ENCODE peak calls at places on chromosomes 5 and 9, in nine cellular contexts. One of them, this sample, is unnamed.

GRCh38 chr5:67426961-67427630 is 230.5 kb upstream of the CD180 start:
- DNase-seq in sigmoid colon: no peak
- DNase-seq in AG04450: no peak
- DNase-seq in foreskin fibroblast: no peak
- DNase-seq in brain microvascular endothelial cell: no peak
- DNase-seq in HCT116: no peak
- DNase-seq in bronchial epithelial cell: peak
- DNase-seq in left ventricle myocardium inferior: no peak
- DNase-seq in RWPE1: no peak
- DNase-seq in this sample: no peak

GRCh38 chr5:158234323-158235158 is 375.6 kb upstream of the CLINT1 start:
- DNase-seq in sigmoid colon: no peak
- DNase-seq in AG04450: no peak
- DNase-seq in foreskin fibroblast: peak
- DNase-seq in brain microvascular endothelial cell: peak
- DNase-seq in HCT116: no peak
- DNase-seq in bronchial epithelial cell: no peak
- DNase-seq in left ventricle myocardium inferior: no peak
- DNase-seq in RWPE1: no peak
- DNase-seq in this sample: no peak

GRCh38 chr9:70007831-70008230 is 35.8 kb upstream of the MAMDC2 start:
- DNase-seq in sigmoid colon: no peak
- DNase-seq in AG04450: no peak
- DNase-seq in foreskin fibroblast: no peak
- DNase-seq in brain microvascular endothelial cell: no peak
- DNase-seq in HCT116: no peak
- DNase-seq in bronchial epithelial cell: peak
- DNase-seq in left ventricle myocardium inferior: no peak
- DNase-seq in RWPE1: no peak
- DNase-seq in this sample: no peak

GRCh38 chr5:17114233-17114632 is 103.2 kb upstream of the BASP1 start:
- DNase-seq in sigmoid colon: no peak
- DNase-seq in AG04450: no peak
- DNase-seq in foreskin fibroblast: no peak
- DNase-seq in brain microvascular endothelial cell: no peak
- DNase-seq in HCT116: no peak
- DNase-seq in bronchial epithelial cell: peak
- DNase-seq in left ventricle myocardium inferior: no peak
- DNase-seq in RWPE1: no peak
- DNase-seq in this sample: peak

GRCh38 chr5:34486160-34486765 is 169.9 kb upstream of the RAI14 start:
- DNase-seq in sigmoid colon: peak
- DNase-seq in AG04450: peak
- DNase-seq in foreskin fibroblast: peak
- DNase-seq in brain microvascular endothelial cell: peak
- DNase-seq in HCT116: peak
- DNase-seq in bronchial epithelial cell: peak
- DNase-seq in left ventricle myocardium inferior: peak
- DNase-seq in RWPE1: peak
- DNase-seq in this sample: peak

GRCh38 chr5:15694694-15695093 is 194.7 kb downstream of the FBXL7 start:
- DNase-seq in sigmoid colon: no peak
- DNase-seq in AG04450: peak
- DNase-seq in foreskin fibroblast: peak
- DNase-seq in brain microvascular endothelial cell: no peak
- DNase-seq in HCT116: no peak
- DNase-seq in bronchial epithelial cell: no peak
- DNase-seq in left ventricle myocardium inferior: no peak
- DNase-seq in RWPE1: no peak
- DNase-seq in this sample: no peak

GRCh38 chr5:62077387-62077786 is 228.6 kb upstream of the KIF2A start:
- DNase-seq in sigmoid colon: no peak
- DNase-seq in AG04450: no peak
- DNase-seq in foreskin fibroblast: no peak
- DNase-seq in brain microvascular endothelial cell: no peak
- DNase-seq in HCT116: no peak
- DNase-seq in bronchial epithelial cell: no peak
- DNase-seq in left ventricle myocardium inferior: no peak
- DNase-seq in RWPE1: no peak
- DNase-seq in this sample: no peak

GRCh38 chr5:7493622-7494021 is 97.7 kb downstream of the ADCY2 start:
- DNase-seq in sigmoid colon: no peak
- DNase-seq in AG04450: no peak
- DNase-seq in foreskin fibroblast: no peak
- DNase-seq in brain microvascular endothelial cell: no peak
- DNase-seq in HCT116: no peak
- DNase-seq in bronchial epithelial cell: no peak
- DNase-seq in left ventricle myocardium inferior: no peak
- DNase-seq in RWPE1: no peak
- DNase-seq in this sample: no peak

GRCh38 chr5:116663081-116663480 is 88.5 kb upstream of the SEMA6A start:
- DNase-seq in sigmoid colon: no peak
- DNase-seq in AG04450: no peak
- DNase-seq in foreskin fibroblast: no peak
- DNase-seq in brain microvascular endothelial cell: no peak
- DNase-seq in HCT116: no peak
- DNase-seq in bronchial epithelial cell: no peak
- DNase-seq in left ventricle myocardium inferior: no peak
- DNase-seq in RWPE1: no peak
- DNase-seq in this sample: no peak

GRCh38 chr9:14652729-14653377 is 40.4 kb downstream of the ZDHHC21 start:
- DNase-seq in sigmoid colon: no peak
- DNase-seq in AG04450: no peak
- DNase-seq in foreskin fibroblast: no peak
- DNase-seq in brain microvascular endothelial cell: no peak
- DNase-seq in HCT116: no peak
- DNase-seq in bronchial epithelial cell: peak
- DNase-seq in left ventricle myocardium inferior: no peak
- DNase-seq in RWPE1: no peak
- DNase-seq in this sample: no peak

GRCh38 chr5:16864566-16864965 is 71.5 kb downstream of the MYO10 start:
- DNase-seq in sigmoid colon: no peak
- DNase-seq in AG04450: no peak
- DNase-seq in foreskin fibroblast: no peak
- DNase-seq in brain microvascular endothelial cell: no peak
- DNase-seq in HCT116: no peak
- DNase-seq in bronchial epithelial cell: no peak
- DNase-seq in left ventricle myocardium inferior: no peak
- DNase-seq in RWPE1: no peak
- DNase-seq in this sample: no peak

DNA sequence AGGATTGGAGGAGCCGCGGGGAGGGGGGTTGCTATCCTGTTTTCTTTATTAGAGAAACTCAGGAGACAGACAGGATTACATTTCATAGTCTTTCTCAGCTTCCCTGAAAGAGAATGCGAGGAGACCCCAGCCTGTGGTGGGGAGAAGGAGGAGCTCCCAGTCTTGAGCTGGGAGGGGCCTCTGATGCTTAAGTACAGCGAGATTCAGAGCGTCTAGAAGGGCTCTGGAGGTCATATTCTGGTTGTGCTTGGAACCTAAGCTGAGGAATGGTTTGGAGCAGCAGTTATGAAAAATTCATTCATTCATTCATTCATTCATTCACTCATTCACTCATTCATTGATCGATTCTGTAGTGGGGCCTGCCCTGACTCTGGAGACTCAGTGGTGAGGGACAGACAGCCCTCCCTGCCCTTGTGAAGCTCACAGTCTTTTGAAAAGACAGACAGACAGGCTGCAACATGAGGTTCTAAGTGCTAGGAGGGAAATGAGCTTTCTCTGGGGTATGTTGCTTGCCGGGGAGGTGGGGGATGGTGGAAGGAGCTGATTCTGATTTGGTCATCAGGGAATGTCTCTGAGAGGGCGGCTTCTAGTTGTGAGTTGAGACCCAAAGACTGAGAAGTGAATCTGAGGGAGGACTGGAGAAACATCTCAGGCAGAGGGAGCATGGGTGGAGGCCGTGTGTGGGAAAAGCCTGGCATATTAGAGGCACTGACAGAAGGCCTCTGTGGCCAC is 2.5 kb upstream of the SPRY4 start:
- DNase-seq in sigmoid colon: peak
- DNase-seq in AG04450: no peak
- DNase-seq in foreskin fibroblast: peak
- DNase-seq in brain microvascular endothelial cell: peak
- DNase-seq in HCT116: no peak
- DNase-seq in bronchial epithelial cell: peak
- DNase-seq in left ventricle myocardium inferior: no peak
- DNase-seq in RWPE1: peak
- DNase-seq in this sample: no peak
- TF ChIP-seq CTCF in sigmoid colon: no peak
- TF ChIP-seq CTCF in AG04450: peak
- TF ChIP-seq CTCF in foreskin fibroblast: peak
- TF ChIP-seq CTCF in brain microvascular endothelial cell: peak
- TF ChIP-seq CTCF in HCT116: no peak
- TF ChIP-seq CTCF in bronchial epithelial cell: no peak
- TF ChIP-seq CTCF in left ventricle myocardium inferior: no peak
- TF ChIP-seq CTCF in RWPE1: no peak
- TF ChIP-seq CTCF in this sample: no peak

GRCh38 chr5:146624179-146624578 is 108.2 kb upstream of the GPR151 start:
- DNase-seq in sigmoid colon: no peak
- DNase-seq in AG04450: no peak
- DNase-seq in foreskin fibroblast: no peak
- DNase-seq in brain microvascular endothelial cell: no peak
- DNase-seq in HCT116: no peak
- DNase-seq in bronchial epithelial cell: peak
- DNase-seq in left ventricle myocardium inferior: no peak
- DNase-seq in RWPE1: no peak
- DNase-seq in this sample: no peak

GRCh38 chr5:146623657-146624056 is 107.7 kb upstream of the GPR151 start:
- DNase-seq in sigmoid colon: no peak
- DNase-seq in AG04450: no peak
- DNase-seq in foreskin fibroblast: no peak
- DNase-seq in brain microvascular endothelial cell: no peak
- DNase-seq in HCT116: no peak
- DNase-seq in bronchial epithelial cell: no peak
- DNase-seq in left ventricle myocardium inferior: no peak
- DNase-seq in RWPE1: no peak
- DNase-seq in this sample: no peak

GRCh38 chr5:146620663-146621051 is 104.7 kb upstream of the GPR151 start:
- DNase-seq in sigmoid colon: no peak
- DNase-seq in AG04450: no peak
- DNase-seq in foreskin fibroblast: no peak
- DNase-seq in brain microvascular endothelial cell: no peak
- DNase-seq in HCT116: no peak
- DNase-seq in bronchial epithelial cell: no peak
- DNase-seq in left ventricle myocardium inferior: no peak
- DNase-seq in RWPE1: no peak
- DNase-seq in this sample: no peak

GRCh38 chr5:146623009-146623408 is 107.0 kb upstream of the GPR151 start:
- DNase-seq in sigmoid colon: no peak
- DNase-seq in AG04450: no peak
- DNase-seq in foreskin fibroblast: no peak
- DNase-seq in brain microvascular endothelial cell: no peak
- DNase-seq in HCT116: no peak
- DNase-seq in bronchial epithelial cell: no peak
- DNase-seq in left ventricle myocardium inferior: no peak
- DNase-seq in RWPE1: no peak
- DNase-seq in this sample: no peak

DNA sequence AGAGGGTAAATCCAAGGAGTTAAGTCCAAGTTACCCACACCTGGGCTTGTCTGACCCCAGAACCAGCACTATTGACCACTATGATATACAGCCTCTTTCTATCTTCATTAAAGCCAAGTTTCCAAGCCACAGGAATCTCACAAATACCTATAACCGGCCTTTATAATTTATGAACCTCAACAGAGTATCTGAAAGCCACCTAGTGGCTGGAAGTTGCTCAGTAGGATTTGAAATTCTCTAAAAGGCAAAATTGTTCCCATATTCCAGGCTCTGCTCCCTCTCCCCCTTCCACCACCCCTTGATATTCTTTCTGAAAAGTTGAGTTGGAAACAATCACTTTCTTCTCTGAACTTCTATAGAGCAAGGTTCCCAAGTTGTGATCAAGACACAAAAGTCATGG is 106.4 kb upstream of the GPR151 start:
- DNase-seq in sigmoid colon: no peak
- DNase-seq in AG04450: no peak
- DNase-seq in foreskin fibroblast: no peak
- DNase-seq in brain microvascular endothelial cell: no peak
- DNase-seq in HCT116: no peak
- DNase-seq in bronchial epithelial cell: no peak
- DNase-seq in left ventricle myocardium inferior: no peak
- DNase-seq in RWPE1: no peak
- DNase-seq in this sample: no peak
- TF ChIP-seq CTCF in sigmoid colon: no peak
- TF ChIP-seq CTCF in AG04450: peak
- TF ChIP-seq CTCF in foreskin fibroblast: no peak
- TF ChIP-seq CTCF in brain microvascular endothelial cell: peak
- TF ChIP-seq CTCF in HCT116: peak
- TF ChIP-seq CTCF in bronchial epithelial cell: peak
- TF ChIP-seq CTCF in left ventricle myocardium inferior: no peak
- TF ChIP-seq CTCF in RWPE1: no peak
- TF ChIP-seq CTCF in this sample: peak

DNA sequence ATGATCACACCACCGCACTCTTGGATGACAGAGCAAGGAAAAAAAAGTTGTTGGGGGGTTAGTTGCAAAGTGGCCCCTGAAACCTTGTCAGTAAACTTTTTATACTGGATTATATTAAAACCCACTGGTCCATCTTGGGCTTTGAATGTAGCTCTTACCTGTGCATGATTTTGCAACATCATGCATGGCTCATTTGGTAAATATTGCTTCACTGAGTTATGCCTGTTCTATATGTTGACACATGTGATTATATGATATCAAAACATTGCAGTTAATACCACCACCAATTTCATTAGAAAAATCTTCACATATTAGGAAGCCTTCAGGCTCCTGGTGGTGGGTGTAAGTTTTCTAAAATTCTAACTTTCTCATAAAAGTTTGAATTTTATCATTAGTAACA is 41.9 kb downstream of the DYNC2I2 start:
- DNase-seq in sigmoid colon: no peak
- DNase-seq in AG04450: no peak
- DNase-seq in foreskin fibroblast: no peak
- DNase-seq in brain microvascular endothelial cell: no peak
- DNase-seq in HCT116: no peak
- DNase-seq in bronchial epithelial cell: peak
- DNase-seq in left ventricle myocardium inferior: no peak
- DNase-seq in RWPE1: no peak
- DNase-seq in this sample: no peak
- TF ChIP-seq CTCF in sigmoid colon: no peak
- TF ChIP-seq CTCF in AG04450: no peak
- TF ChIP-seq CTCF in foreskin fibroblast: no peak
- TF ChIP-seq CTCF in brain microvascular endothelial cell: no peak
- TF ChIP-seq CTCF in HCT116: no peak
- TF ChIP-seq CTCF in bronchial epithelial cell: no peak
- TF ChIP-seq CTCF in left ventricle myocardium inferior: no peak
- TF ChIP-seq CTCF in RWPE1: no peak
- TF ChIP-seq CTCF in this sample: no peak

GRCh38 chr5:159571501-159572244 is 241.4 kb upstream of the IL12B start:
- DNase-seq in sigmoid colon: no peak
- DNase-seq in AG04450: no peak
- DNase-seq in foreskin fibroblast: no peak
- DNase-seq in brain microvascular endothelial cell: no peak
- DNase-seq in HCT116: peak
- DNase-seq in bronchial epithelial cell: peak
- DNase-seq in left ventricle myocardium inferior: no peak
- DNase-seq in RWPE1: peak
- DNase-seq in this sample: peak

DNA sequence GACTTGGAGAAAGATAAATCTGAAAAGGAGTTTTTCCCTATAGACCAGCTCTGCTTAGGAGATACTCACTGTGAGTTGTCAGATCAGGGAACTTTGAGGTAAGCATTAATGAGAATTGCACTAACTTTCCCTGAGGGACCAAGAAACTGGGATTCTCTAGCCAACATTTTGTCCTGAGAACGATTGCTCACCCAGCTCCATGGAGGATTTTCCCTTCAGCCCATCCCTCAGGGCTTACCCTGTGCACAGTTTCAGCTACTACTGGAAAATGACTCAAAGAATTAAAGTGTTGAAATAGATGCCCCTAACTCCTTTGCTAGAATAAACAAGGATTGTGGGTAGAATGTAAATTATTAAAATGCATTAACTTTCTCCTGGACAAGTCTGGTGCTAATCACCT is 237.2 kb upstream of the IL12B start:
- DNase-seq in sigmoid colon: no peak
- DNase-seq in AG04450: no peak
- DNase-seq in foreskin fibroblast: no peak
- DNase-seq in brain microvascular endothelial cell: no peak
- DNase-seq in HCT116: no peak
- DNase-seq in bronchial epithelial cell: no peak
- DNase-seq in left ventricle myocardium inferior: no peak
- DNase-seq in RWPE1: no peak
- DNase-seq in this sample: no peak
- TF ChIP-seq CTCF in sigmoid colon: no peak
- TF ChIP-seq CTCF in AG04450: no peak
- TF ChIP-seq CTCF in foreskin fibroblast: no peak
- TF ChIP-seq CTCF in brain microvascular endothelial cell: no peak
- TF ChIP-seq CTCF in HCT116: no peak
- TF ChIP-seq CTCF in bronchial epithelial cell: no peak
- TF ChIP-seq CTCF in left ventricle myocardium inferior: no peak
- TF ChIP-seq CTCF in RWPE1: no peak
- TF ChIP-seq CTCF in this sample: no peak

This sample was measured in Calu3.